ENCODE peak calls at places on chromosomes 7 and 10, in five cellular contexts. W, B, J, A and G are unnamed samples.

GRCh38 chr7:7114575-7115291 is 67.6 kb upstream of the C1GALT1 start:
- DNase-seq in W (no peak), B (no peak), J (no peak), A (no peak), G (no peak)

GRCh38 chr7:127628445-127628844 is 10.5 kb upstream of the PAX4 start:
- DNase-seq in W (no peak), B (no peak), J (no peak), A (no peak), G (no peak)

GRCh38 chr10:90148121-90148855 is 446.9 kb downstream of the KIF20B start:
- DNase-seq in W (peak; percentile 4), B (peak; percentile 69), J (no peak), A (no peak), G (peak; percentile 54)

GRCh38 chr10:35639651-35640311 is 2.3 kb downstream of the FZD8 start:
- DNase-seq in W (peak; percentile 39), B (peak; percentile 43), J (peak; percentile 57), A (no peak), G (no peak)

GRCh38 chr7:111561659-111561908 is 708 bp downstream of the IMMP2L start:
- DNase-seq in W (no peak), B (no peak), J (no peak), A (no peak), G (no peak)

GRCh38 chr10:44043646-44044368 is 341.1 kb downstream of the CXCL12 start:
- DNase-seq in W (no peak), B (no peak), J (no peak), A (no peak), G (no peak)

GRCh38 chr10:119235381-119235780 is 28.0 kb downstream of the GRK5 start:
- DNase-seq in W (no peak), B (peak; percentile 76), J (no peak), A (no peak), G (no peak)

GRCh38 chr7:42035205-42035604 is 201.8 kb downstream of the GLI3 start:
- DNase-seq in W (no peak), B (peak; percentile 25), J (no peak), A (no peak), G (peak; percentile 34)

GRCh38 chr10:79274279-79275104 is 72.8 kb upstream of the PPIF start:
- DNase-seq in W (no peak), B (peak; percentile 33), J (no peak), A (no peak), G (peak; percentile 97)

GRCh38 chr7:123323689-123324088 is 123.9 kb upstream of the SLC13A1 start:
- DNase-seq in W (no peak), B (no peak), J (no peak), A (no peak), G (no peak)

GRCh38 chr10:119541459-119542356 is 811 bp downstream of the RGS10 start:
- DNase-seq in W (no peak), B (no peak), J (no peak), A (no peak), G (no peak)

GRCh38 chr10:63675171-63675570 is 154.0 kb downstream of the REEP3 start:
- DNase-seq in W (no peak), B (no peak), J (no peak), A (no peak), G (peak; percentile 50)

GRCh38 chr7:28481131-28481926 is 69.0 kb downstream of the CREB5 start:
- DNase-seq in W (no peak), B (peak; percentile 77), J (no peak), A (no peak), G (no peak)

GRCh38 chr7:144391823-144392255 is 11.7 kb downstream of the NOBOX start:
- DNase-seq in W (peak; percentile 54), B (peak; percentile 78), J (no peak), A (no peak), G (peak; percentile 78)

GRCh38 chr10:100315603-100316002 is 14.4 kb downstream of the PKD2L1 start:
- DNase-seq in W (no peak), B (no peak), J (no peak), A (no peak), G (no peak)

GRCh38 chr10:114811769-114812353 is 9.7 kb upstream of the FHIP2A start:
- DNase-seq in W (no peak), B (peak; percentile 18), J (no peak), A (no peak), G (no peak)

GRCh38 chr10:124537166-124537725 is 75.6 kb downstream of the LHPP start:
- DNase-seq in W (no peak), B (no peak), J (no peak), A (no peak), G (no peak)

GRCh38 chr7:85130702-85131101 is 56.2 kb downstream of the SEMA3D start:
- DNase-seq in W (no peak), B (no peak), J (no peak), A (no peak), G (no peak)

GRCh38 chr7:67423058-67423457 is 426.4 kb downstream of the TYW1 start:
- DNase-seq in W (peak; percentile 9), B (no peak), J (no peak), A (no peak), G (no peak)

GRCh38 chr7:80379034-80379433 is 132.8 kb downstream of the GNAT3 start:
- DNase-seq in W (peak; percentile 40), B (peak; percentile 73), J (no peak), A (no peak), G (no peak)

GRCh38 chr10:74882831-74883230 is 56.4 kb downstream of the KAT6B start:
- DNase-seq in W (no peak), B (peak; percentile 62), J (no peak), A (no peak), G (no peak)

GRCh38 chr10:126867567-126868365 is 37.5 kb upstream of the DOCK1 start:
- DNase-seq in W (no peak), B (peak; percentile 88), J (no peak), A (no peak), G (no peak)

GRCh38 chr7:98465022-98465421 is 64.1 kb upstream of the BAIAP2L1 start:
- DNase-seq in W (no peak), B (no peak), J (no peak), A (no peak), G (no peak)

GRCh38 chr10:100728928-100729876 is 16.2 kb upstream of the PAX2 start:
- DNase-seq in W (peak; percentile 39), B (peak; percentile 21), J (no peak), A (no peak), G (no peak)

GRCh38 chr7:97479740-97480290 is 252.1 kb upstream of the TAC1 start:
- DNase-seq in W (no peak), B (no peak), J (no peak), A (no peak), G (no peak)

GRCh38 chr10:32932330-32932729 is 25.7 kb downstream of the ITGB1 start:
- DNase-seq in W (no peak), B (no peak), J (no peak), A (no peak), G (no peak)

GRCh38 chr10:126376956-126377355 is 11.3 kb downstream of the ADAM12 start:
- DNase-seq in W (no peak), B (peak; percentile 71), J (no peak), A (no peak), G (no peak)

GRCh38 chr7:21704362-21704761 is 161.5 kb downstream of the DNAH11 start:
- DNase-seq in W (no peak), B (no peak), J (no peak), A (no peak), G (no peak)

GRCh38 chr10:5071411-5072198 is 22.6 kb upstream of the AKR1C3 start:
- DNase-seq in W (peak; percentile 80), B (peak; percentile 90), J (no peak), A (no peak), G (peak; percentile 62)